ENCODE peak calls at places on chromosome 19, in ten cellular contexts. One of them, this sample, is unnamed.
A peak's percentile ranks its signal among the peaks of the same experiment; 100 is the strongest.

GRCh38 chr19:42021185-42021584 is 27.2 kb upstream of the ATP1A3 start:
- DNase-seq in tibial artery: no peak
- DNase-seq in AG08395: no peak
- DNase-seq in AG09319: no peak
- DNase-seq in CD4-positive, alpha-beta T cell: no peak
- DNase-seq in germinal center: no peak
- DNase-seq in NCI-H2029 treated with DMSO at 0.1 percent for 48 hours: no peak
- DNase-seq in RWPE1: no peak
- DNase-seq in EL: no peak
- DNase-seq in neural crest cell: no peak
- DNase-seq in this sample: no peak

GRCh38 chr19:35828694-35829301 is 16.2 kb upstream of the PRODH2 start:
- DNase-seq in tibial artery: no peak
- DNase-seq in NCI-H2029 treated with DMSO at 0.1 percent for 48 hours: no peak
- DNase-seq in AG08395: peak; percentile 79
- DNase-seq in RWPE1: peak; percentile 50
- DNase-seq in neural crest cell: peak; percentile 80
- DNase-seq in EL: peak; percentile 51
- DNase-seq in germinal center: peak; percentile 38
- DNase-seq in AG09319: no peak
- DNase-seq in CD4-positive, alpha-beta T cell: peak; percentile 47
- DNase-seq in this sample: peak; percentile 60

GRCh38 chr19:34135401-34135800 is 36.9 kb upstream of the LSM14A start:
- DNase-seq in germinal center: no peak
- DNase-seq in AG09319: no peak
- DNase-seq in tibial artery: no peak
- DNase-seq in RWPE1: no peak
- DNase-seq in CD4-positive, alpha-beta T cell: no peak
- DNase-seq in neural crest cell: no peak
- DNase-seq in AG08395: no peak
- DNase-seq in EL: no peak
- DNase-seq in NCI-H2029 treated with DMSO at 0.1 percent for 48 hours: no peak
- DNase-seq in this sample: no peak

GRCh38 chr19:37959665-37960114 is 52.7 kb downstream of the SIPA1L3 start:
- DNase-seq in AG08395: no peak
- DNase-seq in RWPE1: no peak
- DNase-seq in AG09319: no peak
- DNase-seq in CD4-positive, alpha-beta T cell: no peak
- DNase-seq in neural crest cell: no peak
- DNase-seq in EL: no peak
- DNase-seq in tibial artery: no peak
- DNase-seq in NCI-H2029 treated with DMSO at 0.1 percent for 48 hours: no peak
- DNase-seq in germinal center: peak; percentile 55
- DNase-seq in this sample: no peak

GRCh38 chr19:29714953-29715694 is at the start of gene C19orf12:
- DNase-seq in CD4-positive, alpha-beta T cell: peak; percentile 43
- DNase-seq in EL: peak; percentile 41
- DNase-seq in RWPE1: peak; percentile 25
- DNase-seq in germinal center: peak; percentile 68
- DNase-seq in AG08395: peak; percentile 45
- DNase-seq in NCI-H2029 treated with DMSO at 0.1 percent for 48 hours: no peak
- DNase-seq in AG09319: no peak
- DNase-seq in neural crest cell: peak; percentile 59
- DNase-seq in tibial artery: peak; percentile 77
- DNase-seq in this sample: peak; percentile 7

GRCh38 chr19:14890616-14891379 is 4.9 kb upstream of the OR7A17 start:
- DNase-seq in germinal center: no peak
- DNase-seq in AG08395: no peak
- DNase-seq in RWPE1: no peak
- DNase-seq in tibial artery: no peak
- DNase-seq in CD4-positive, alpha-beta T cell: no peak
- DNase-seq in NCI-H2029 treated with DMSO at 0.1 percent for 48 hours: no peak
- DNase-seq in neural crest cell: no peak
- DNase-seq in AG09319: no peak
- DNase-seq in EL: no peak
- DNase-seq in this sample: no peak

GRCh38 chr19:7970716-7971448 is 27.4 kb upstream of the TIMM44 start:
- DNase-seq in EL: peak; percentile 42
- DNase-seq in AG09319: no peak
- DNase-seq in RWPE1: peak; percentile 44
- DNase-seq in germinal center: peak; percentile 14
- DNase-seq in CD4-positive, alpha-beta T cell: no peak
- DNase-seq in neural crest cell: peak; percentile 65
- DNase-seq in AG08395: peak; percentile 57
- DNase-seq in NCI-H2029 treated with DMSO at 0.1 percent for 48 hours: no peak
- DNase-seq in tibial artery: no peak
- DNase-seq in this sample: peak; percentile 41

GRCh38 chr19:30593358-30593757 is 221.2 kb downstream of the ZNF536 start:
- DNase-seq in RWPE1: no peak
- DNase-seq in EL: no peak
- DNase-seq in CD4-positive, alpha-beta T cell: no peak
- DNase-seq in AG09319: no peak
- DNase-seq in NCI-H2029 treated with DMSO at 0.1 percent for 48 hours: no peak
- DNase-seq in germinal center: no peak
- DNase-seq in neural crest cell: no peak
- DNase-seq in AG08395: no peak
- DNase-seq in tibial artery: no peak
- DNase-seq in this sample: no peak

GRCh38 chr19:41928221-41928683 is at the start of gene ERFL:
- DNase-seq in neural crest cell: no peak
- DNase-seq in AG08395: peak; percentile 30
- DNase-seq in NCI-H2029 treated with DMSO at 0.1 percent for 48 hours: no peak
- DNase-seq in CD4-positive, alpha-beta T cell: no peak
- DNase-seq in RWPE1: no peak
- DNase-seq in germinal center: no peak
- DNase-seq in AG09319: no peak
- DNase-seq in tibial artery: no peak
- DNase-seq in EL: peak; percentile 31
- DNase-seq in this sample: peak; percentile 61